ENCODE peak calls at places on chromosome 4, in nine cellular contexts. E is lung, C is aorta, G is kidney, H is tibial nerve, B is right lobe of liver, N is heart right ventricle, L is OCI-LY7, W is prostate gland. M is an unnamed sample. For H3K4me1, the result is how much of the 10 kb centered on the place peaks cover.

GRCh38 chr4:127616898-127617297 is 15.9 kb upstream of the INTU start:
- DNase-seq in W (no peak), N (no peak), H (no peak), C (no peak), E (no peak), L (no peak), G (no peak), B (no peak), M (no peak)

GRCh38 chr4:184274288-184274951 is 56.7 kb upstream of the ENPP6 start:
- DNase-seq in N (no peak), L (no peak), E (no peak), B (no peak), C (no peak), W (no peak), H (no peak), G (no peak), M (no peak)

GRCh38 chr4:154658680-154659402 is 46.4 kb upstream of the FGG start:
- DNase-seq in E (no peak), B (peak), N (no peak), W (no peak), L (no peak), H (no peak), G (no peak), C (no peak), M (no peak)

GRCh38 chr4:10180927-10181744 is 64.5 kb upstream of the WDR1 start:
- DNase-seq in H (no peak), G (no peak), C (no peak), N (no peak), L (peak), E (no peak), W (no peak), B (no peak), M (no peak)

GRCh38 chr4:32909722-32910121 is 2189.6 kb downstream of the PCDH7 start:
- DNase-seq in G (no peak), B (no peak), C (no peak), H (no peak), E (no peak), W (no peak), L (no peak), N (no peak), M (no peak)

GRCh38 chr4:174265917-174266316 is 17.6 kb downstream of the FBXO8 start:
- DNase-seq in L (no peak), N (no peak), B (no peak), E (no peak), H (no peak), W (no peak), C (no peak), G (no peak), M (no peak)

GRCh38 chr4:88600129-88600849 is 8.0 kb downstream of the HERC3 start:
- DNase-seq in W (no peak), B (no peak), L (no peak), H (no peak), G (no peak), N (no peak), E (no peak), C (no peak), M (no peak)

GRCh38 chr4:854356-854755 is 28.4 kb upstream of the CPLX1 start:
- DNase-seq in L (no peak), E (no peak), G (peak), H (no peak), N (no peak), C (peak), B (no peak), W (no peak), M (no peak)

GRCh38 chr4:56728512-56728911 is 47.4 kb upstream of the HOPX start:
- DNase-seq in G (no peak), B (no peak), W (peak), H (no peak), C (no peak), E (peak), L (no peak), N (peak), M (peak)

GRCh38 chr4:24768604-24769003 is 26.8 kb upstream of the SOD3 start:
- DNase-seq in W (no peak), E (no peak), C (no peak), G (no peak), N (no peak), L (peak), H (no peak), B (no peak), M (no peak)

GRCh38 chr4:68373513-68373912 is 23.6 kb upstream of the YTHDC1 start:
- DNase-seq in W (peak), N (peak), H (peak), C (peak), G (peak), L (no peak), E (peak), B (peak), M (peak)

GRCh38 chr4:24846716-24847115 is 51.3 kb downstream of the SOD3 start:
- DNase-seq in W (no peak), N (no peak), C (no peak), H (no peak), B (no peak), E (no peak), G (no peak), L (no peak), M (no peak)

GRCh38 chr4:165175879-165176278 is 31.5 kb upstream of the KLHL2 start:
- DNase-seq in H (no peak), C (no peak), E (no peak), W (no peak), N (no peak), L (no peak), B (peak), G (no peak), M (no peak)

GRCh38 chr4:87807402-87807801 is 8.0 kb downstream of the IBSP start:
- DNase-seq in G (no peak), W (no peak), C (no peak), H (no peak), L (no peak), B (no peak), E (no peak), N (no peak), M (no peak)

GRCh38 chr4:24103434-24104168 is 213.8 kb upstream of the PPARGC1A start:
- DNase-seq in L (no peak), N (no peak), C (no peak), W (no peak), H (no peak), G (no peak), B (no peak), E (no peak), M (no peak)

GRCh38 chr4:53346920-53347852 is 18.7 kb downstream of the SCFD2 start:
- DNase-seq in L (no peak), G (no peak), H (no peak), B (no peak), N (peak), C (no peak), W (no peak), E (no peak), M (no peak)

GRCh38 chr4:86818211-86818610 is 31.0 kb downstream of the SLC10A6 start:
- DNase-seq in H (no peak), B (no peak), C (no peak), E (no peak), N (no peak), G (no peak), L (no peak), W (no peak), M (no peak)

GRCh38 chr4:151197258-151197657 is 79.7 kb upstream of the PRSS48 start:
- DNase-seq in W (no peak), N (no peak), E (no peak), L (no peak), B (no peak), C (no peak), H (peak), G (no peak), M (peak)
- H3K4me1 ChIP-seq in W (under half), N (half or more), E (under half), L (under half), B (under half), C (under half), H (under half), G (under half), M (half or more)

GRCh38 chr4:166458756-166459155 is 585.7 kb downstream of the TLL1 start:
- DNase-seq in E (no peak), C (no peak), N (no peak), G (no peak), L (no peak), B (no peak), W (no peak), H (no peak), M (no peak)
- H3K4me1 ChIP-seq in E (under half), C (under half), N (under half), G (under half), L (under half), B (under half), W (under half), H (under half), M (under half)

GRCh38 chr4:39051454-39051853 is 10.6 kb upstream of the KLHL5 start:
- DNase-seq in W (no peak), B (no peak), N (no peak), H (no peak), L (no peak), E (no peak), G (no peak), C (no peak), M (no peak)
- H3K4me1 ChIP-seq in W (under half), B (under half), N (under half), H (under half), L (under half), E (under half), G (under half), C (under half), M (under half)

GRCh38 chr4:122854444-122854843 is 27.8 kb downstream of the FGF2 start:
- DNase-seq in E (no peak), H (no peak), N (peak), W (no peak), G (no peak), B (no peak), L (no peak), C (no peak), M (peak)
- H3K4me1 ChIP-seq in E (under half), H (under half), N (under half), W (under half), G (under half), B (under half), L (under half), C (under half), M (under half)

GRCh38 chr4:2790583-2791517 is 2.0 kb upstream of the SH3BP2 start:
- DNase-seq in L (no peak), W (no peak), E (no peak), H (peak), C (peak), B (peak), G (peak), N (no peak), M (no peak)
- H3K4me1 ChIP-seq in L (under half), W (under half), E (under half), H (under half), C (under half), B (under half), G (under half), N (half or more), M (under half)